ENCODE peak calls at places on chromosomes 6 and 20, in ten cellular contexts. W, Y, K, I, D, T, E, X, J and N are unnamed samples.

GRCh38 chr20:52945862-52946522 is 26.2 kb upstream of the TSHZ2 start:
- DNase-seq in W (peak), D (no peak), X (no peak), Y (no peak), J (no peak), T (no peak), E (no peak), K (no peak), I (no peak), N (no peak)

GRCh38 chr20:24773751-24774201 is 175.3 kb upstream of the CST7 start:
- DNase-seq in Y (no peak), I (peak), D (no peak), K (no peak), T (no peak), E (no peak), W (peak), X (peak), J (no peak), N (no peak)

GRCh38 chr20:4829494-4830211 is 107.9 kb downstream of the PRND start:
- DNase-seq in I (no peak), J (no peak), W (no peak), X (no peak), T (no peak), E (no peak), Y (no peak), K (no peak), D (no peak), N (no peak)

GRCh38 chr6:42370323-42370985 is 81.3 kb downstream of the TRERF1 start:
- DNase-seq in I (no peak), X (no peak), T (no peak), E (no peak), Y (no peak), W (no peak), D (no peak), K (no peak), J (no peak), N (no peak)

GRCh38 chr20:21493049-21493448 is 20.8 kb downstream of the NKX2-2 start:
- DNase-seq in W (no peak), E (no peak), D (no peak), T (no peak), I (no peak), K (no peak), J (no peak), Y (no peak), X (no peak), N (no peak)

GRCh38 chr20:20491110-20491783 is 123.3 kb downstream of the INSM1 start:
- DNase-seq in X (no peak), J (no peak), K (no peak), D (peak), I (no peak), Y (no peak), E (no peak), T (no peak), W (peak), N (peak)

GRCh38 chr6:35093118-35093445 is 48.1 kb downstream of the TCP11 start:
- DNase-seq in I (no peak), E (no peak), K (no peak), Y (no peak), W (no peak), T (no peak), X (no peak), J (no peak), D (no peak), N (no peak)

GRCh38 chr6:48110436-48111142 is 408 bp downstream of the PTCHD4 start:
- DNase-seq in D (no peak), J (no peak), W (no peak), E (no peak), T (no peak), Y (no peak), X (no peak), K (no peak), I (no peak), N (no peak)

GRCh38 chr6:130457605-130458004 is 91.8 kb downstream of the TMEM200A start:
- DNase-seq in I (no peak), J (no peak), Y (no peak), D (no peak), E (no peak), K (no peak), X (no peak), T (no peak), W (no peak), N (no peak)

GRCh38 chr20:62752671-62753501 is 43.4 kb upstream of the MRGBP start:
- DNase-seq in K (no peak), X (no peak), D (no peak), I (no peak), J (peak), W (no peak), T (peak), Y (no peak), E (no peak), N (no peak)

GRCh38 chr6:43972179-43972914 is 154.9 kb downstream of the MRPL14 start:
- DNase-seq in W (peak), T (no peak), D (no peak), E (no peak), J (no peak), K (no peak), X (no peak), I (no peak), Y (no peak), N (no peak)

GRCh38 chr20:5920581-5920980 is 29.8 kb downstream of the TRMT6 start:
- DNase-seq in X (no peak), T (no peak), I (no peak), Y (no peak), E (no peak), K (no peak), D (no peak), W (no peak), J (no peak), N (no peak)

GRCh38 chr20:63706852-63707557 is 771 bp downstream of the ARFRP1 start:
- DNase-seq in W (peak), X (no peak), I (peak), E (no peak), J (peak), T (peak), K (no peak), Y (no peak), D (peak), N (no peak)

GRCh38 chr6:31651602-31652191 is 764 bp downstream of the BAG6 start:
- DNase-seq in K (no peak), D (peak), W (peak), X (no peak), Y (peak), I (peak), T (no peak), E (no peak), J (no peak), N (no peak)

GRCh38 chr6:21053612-21054011 is 519.4 kb downstream of the CDKAL1 start:
- DNase-seq in W (peak), E (no peak), X (no peak), K (no peak), Y (no peak), T (no peak), I (no peak), J (no peak), D (no peak), N (no peak)

GRCh38 chr6:99349620-99350141 is at the start of gene FAXC:
- DNase-seq in T (peak), I (no peak), J (peak), Y (peak), K (peak), X (peak), W (peak), E (peak), D (peak), N (peak)

GRCh38 chr6:107727096-107727757 is 96.9 kb downstream of the SCML4 start:
- DNase-seq in T (no peak), D (no peak), I (no peak), E (no peak), Y (no peak), K (no peak), W (no peak), X (no peak), J (no peak), N (no peak)

GRCh38 chr6:99219788-99220187 is 129.7 kb downstream of the FAXC start:
- DNase-seq in D (peak), X (peak), K (no peak), T (peak), E (no peak), Y (no peak), J (no peak), W (peak), I (no peak), N (no peak)